ENCODE peak calls at places on chromosomes 2 and 18, in nine cellular contexts. F is GF-D8, C is COR-L47, L is uterus, T is OCI-LY7, M is fibroblast of lung, I is foreskin fibroblast, Q is ACHN, S is B cell. N is an unnamed sample.

GRCh38 chr18:56593906-56594305 is 44.5 kb downstream of the TXNL1 start:
- DNase-seq in T (no peak), Q (peak; percentile 16), C (no peak), I (peak; percentile 7), L (no peak), S (no peak), M (peak; percentile 69), F (no peak), N (no peak)

GRCh38 chr2:239967244-239968036 is 57.7 kb downstream of the NDUFA10 start:
- DNase-seq in C (no peak), T (no peak), F (no peak), I (no peak), L (no peak), S (no peak), M (no peak), Q (no peak), N (no peak)

GRCh38 chr2:207635468-207636200 is 10.4 kb upstream of the METTL21A start:
- DNase-seq in M (peak; percentile 69), S (no peak), F (no peak), L (no peak), T (no peak), I (no peak), C (no peak), Q (no peak), N (peak; percentile 36)

GRCh38 chr18:27713037-27713726 is 463.7 kb downstream of the CDH2 start:
- DNase-seq in T (no peak), Q (no peak), L (no peak), C (no peak), S (no peak), I (no peak), M (peak; percentile 42), F (no peak), N (no peak)

GRCh38 chr2:36539631-36540030 is 58.3 kb downstream of the FEZ2 start:
- DNase-seq in M (peak; percentile 48), L (no peak), S (no peak), C (no peak), F (no peak), Q (peak; percentile 27), I (peak; percentile 55), T (no peak), N (no peak)

GRCh38 chr18:73340135-73340934 is 472.5 kb upstream of the NETO1 start:
- DNase-seq in C (no peak), F (no peak), S (no peak), L (no peak), Q (peak; percentile 66), T (no peak), M (peak; percentile 79), I (peak; percentile 33), N (no peak)

GRCh38 chr2:59733970-59734369 is 819.5 kb downstream of the BCL11A start:
- DNase-seq in F (no peak), M (no peak), Q (no peak), C (no peak), S (no peak), I (no peak), L (no peak), T (no peak), N (no peak)

GRCh38 chr18:31617029-31617717 is 25.5 kb downstream of the TTR start:
- DNase-seq in S (no peak), C (peak; percentile 6), Q (no peak), T (no peak), I (no peak), L (no peak), M (no peak), F (no peak), N (no peak)

GRCh38 chr2:26068602-26069298 is 34.9 kb downstream of the RAB10 start:
- DNase-seq in S (peak; percentile 42), Q (peak; percentile 81), C (no peak), T (peak; percentile 45), M (peak; percentile 93), I (peak; percentile 78), F (peak; percentile 76), L (no peak), N (peak; percentile 68)

GRCh38 chr2:72127401-72128058 is 20.1 kb downstream of the CYP26B1 start:
- DNase-seq in C (no peak), Q (no peak), M (no peak), L (no peak), S (no peak), F (no peak), T (no peak), I (no peak), N (no peak)

GRCh38 chr18:62999392-62999791 is 284.1 kb downstream of the PHLPP1 start:
- DNase-seq in F (no peak), I (peak; percentile 8), M (peak; percentile 79), S (no peak), T (no peak), C (no peak), L (peak; percentile 75), Q (peak; percentile 25), N (no peak)

N was measured in NCI-H460.